ENCODE peak calls at places on chromosomes 4 and X, in seven cellular contexts. One of them, this sample, is unnamed.

GRCh38 chrX:41779058-41779564 is 55.1 kb downstream of the GPR82 start:
- DNase-seq in pancreas: no peak
- DNase-seq in PC-9: peak; percentile 15
- DNase-seq in GM23338: no peak
- DNase-seq in gastrocnemius medialis: no peak
- DNase-seq in lower lobe of right lung: no peak
- DNase-seq in upper lobe of left lung: no peak
- DNase-seq in this sample: no peak

GRCh38 chr4:55087016-55087929 is 38.1 kb downstream of the KDR start:
- DNase-seq in lower lobe of right lung: no peak
- DNase-seq in upper lobe of left lung: no peak
- DNase-seq in pancreas: no peak
- DNase-seq in GM23338: peak; percentile 20
- DNase-seq in PC-9: no peak
- DNase-seq in gastrocnemius medialis: no peak
- DNase-seq in this sample: no peak

GRCh38 chrX:155216940-155217450 is 735 bp downstream of the VBP1 start:
- DNase-seq in pancreas: no peak
- DNase-seq in PC-9: no peak
- DNase-seq in gastrocnemius medialis: no peak
- DNase-seq in lower lobe of right lung: no peak
- DNase-seq in GM23338: peak; percentile 16
- DNase-seq in upper lobe of left lung: no peak
- DNase-seq in this sample: no peak

GRCh38 chr4:116400480-116400879 is 684.9 kb downstream of the TRAM1L1 start:
- DNase-seq in PC-9: no peak
- DNase-seq in gastrocnemius medialis: no peak
- DNase-seq in upper lobe of left lung: no peak
- DNase-seq in lower lobe of right lung: no peak
- DNase-seq in pancreas: no peak
- DNase-seq in GM23338: no peak
- DNase-seq in this sample: no peak

GRCh38 chr4:153081181-153081580 is 123.1 kb upstream of the TRIM2 start:
- DNase-seq in GM23338: no peak
- DNase-seq in upper lobe of left lung: no peak
- DNase-seq in PC-9: no peak
- DNase-seq in gastrocnemius medialis: no peak
- DNase-seq in lower lobe of right lung: no peak
- DNase-seq in pancreas: no peak
- DNase-seq in this sample: no peak

GRCh38 chr4:147381749-147382148 is 99.1 kb upstream of the EDNRA start:
- DNase-seq in lower lobe of right lung: no peak
- DNase-seq in gastrocnemius medialis: no peak
- DNase-seq in pancreas: no peak
- DNase-seq in PC-9: no peak
- DNase-seq in upper lobe of left lung: no peak
- DNase-seq in GM23338: no peak
- DNase-seq in this sample: no peak

GRCh38 chr4:83219344-83219990 is 65.1 kb downstream of the COQ2 start:
- DNase-seq in lower lobe of right lung: peak; percentile 57
- DNase-seq in PC-9: no peak
- DNase-seq in upper lobe of left lung: peak; percentile 28
- DNase-seq in pancreas: no peak
- DNase-seq in GM23338: no peak
- DNase-seq in gastrocnemius medialis: no peak
- DNase-seq in this sample: peak; percentile 33

GRCh38 chr4:17721496-17722360 is 59.7 kb downstream of the FAM184B start:
- DNase-seq in lower lobe of right lung: no peak
- DNase-seq in PC-9: no peak
- DNase-seq in gastrocnemius medialis: no peak
- DNase-seq in GM23338: no peak
- DNase-seq in upper lobe of left lung: no peak
- DNase-seq in pancreas: no peak
- DNase-seq in this sample: no peak

GRCh38 chrX:24879679-24880078 is 136.1 kb downstream of the ARX start:
- DNase-seq in lower lobe of right lung: no peak
- DNase-seq in GM23338: no peak
- DNase-seq in pancreas: no peak
- DNase-seq in PC-9: no peak
- DNase-seq in gastrocnemius medialis: no peak
- DNase-seq in upper lobe of left lung: no peak
- DNase-seq in this sample: no peak

GRCh38 chrX:24876782-24877315 is 138.9 kb downstream of the ARX start:
- DNase-seq in lower lobe of right lung: no peak
- DNase-seq in PC-9: no peak
- DNase-seq in GM23338: no peak
- DNase-seq in pancreas: no peak
- DNase-seq in gastrocnemius medialis: no peak
- DNase-seq in upper lobe of left lung: no peak
- DNase-seq in this sample: no peak

GRCh38 chrX:24877854-24878650 is 137.7 kb downstream of the ARX start:
- DNase-seq in GM23338: no peak
- DNase-seq in PC-9: no peak
- DNase-seq in upper lobe of left lung: no peak
- DNase-seq in gastrocnemius medialis: no peak
- DNase-seq in lower lobe of right lung: no peak
- DNase-seq in pancreas: no peak
- DNase-seq in this sample: no peak

GRCh38 chrX:24870143-24870542 is 145.6 kb downstream of the ARX start:
- DNase-seq in pancreas: no peak
- DNase-seq in PC-9: peak; percentile 29
- DNase-seq in upper lobe of left lung: no peak
- DNase-seq in lower lobe of right lung: no peak
- DNase-seq in GM23338: no peak
- DNase-seq in gastrocnemius medialis: no peak
- DNase-seq in this sample: no peak

DNA sequence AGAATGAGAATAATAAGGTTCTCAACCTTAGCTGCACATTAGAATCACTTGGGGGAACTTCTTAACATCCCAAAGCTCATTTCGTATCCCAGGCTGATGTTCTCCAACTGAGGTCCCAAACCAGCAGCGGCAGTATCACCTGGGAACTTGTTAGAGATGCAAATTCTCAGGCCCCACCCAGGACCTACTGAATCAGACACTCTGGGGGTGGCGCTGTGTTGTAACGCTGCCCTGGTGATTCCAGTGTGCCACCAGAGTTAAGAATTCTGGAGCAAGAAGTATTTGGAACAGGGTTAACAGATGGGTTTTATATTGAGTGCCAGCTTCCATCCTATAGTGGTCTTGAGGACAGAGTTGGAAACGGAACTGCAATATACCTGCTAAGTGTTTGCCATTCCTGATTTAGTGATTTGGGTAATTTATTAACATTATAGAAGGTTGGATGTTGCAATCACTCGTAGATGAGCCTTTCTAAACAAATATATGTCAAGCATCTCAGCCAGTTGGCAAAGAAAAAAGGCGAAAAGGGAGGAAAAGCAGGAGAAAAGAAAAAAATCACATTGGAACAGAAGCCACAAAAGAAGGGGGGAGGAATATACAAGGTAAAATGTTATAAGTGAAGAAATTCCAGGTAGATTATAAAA is 141.0 kb downstream of the ARX start:
- DNase-seq in GM23338: peak; percentile 52
- DNase-seq in lower lobe of right lung: no peak
- DNase-seq in gastrocnemius medialis: no peak
- DNase-seq in pancreas: no peak
- DNase-seq in PC-9: no peak
- DNase-seq in upper lobe of left lung: no peak
- DNase-seq in this sample: no peak
- H3K4me1 ChIP-seq in GM23338: peaks cover 5% of the 10 kb centered on the region
- H3K4me1 ChIP-seq in lower lobe of right lung: no peaks in the 10 kb centered on the region
- H3K4me1 ChIP-seq in gastrocnemius medialis: no peaks in the 10 kb centered on the region
- H3K4me1 ChIP-seq in pancreas: no peaks in the 10 kb centered on the region
- H3K4me1 ChIP-seq in PC-9: no peaks in the 10 kb centered on the region
- H3K4me1 ChIP-seq in upper lobe of left lung: no peaks in the 10 kb centered on the region
- H3K4me1 ChIP-seq in this sample: no peaks in the 10 kb centered on the region

GRCh38 chrX:145190801-145191389 is 56.4 kb upstream of the SPANXN1 start:
- DNase-seq in GM23338: peak; percentile 1
- DNase-seq in gastrocnemius medialis: no peak
- DNase-seq in pancreas: no peak
- DNase-seq in lower lobe of right lung: no peak
- DNase-seq in PC-9: no peak
- DNase-seq in upper lobe of left lung: no peak
- DNase-seq in this sample: no peak
- TF ChIP-seq CTCF in GM23338: no peak
- TF ChIP-seq CTCF in gastrocnemius medialis: no peak
- TF ChIP-seq CTCF in pancreas: no peak
- TF ChIP-seq CTCF in lower lobe of right lung: peak; percentile 17
- TF ChIP-seq CTCF in PC-9: peak; percentile 74
- TF ChIP-seq CTCF in upper lobe of left lung: no peak
- TF ChIP-seq CTCF in this sample: peak; percentile 14

GRCh38 chrX:148552775-148553174 is 52.4 kb downstream of the AFF2 start:
- DNase-seq in upper lobe of left lung: no peak
- DNase-seq in lower lobe of right lung: no peak
- DNase-seq in GM23338: peak; percentile 39
- DNase-seq in gastrocnemius medialis: no peak
- DNase-seq in pancreas: no peak
- DNase-seq in PC-9: no peak
- DNase-seq in this sample: no peak
- H3K4me1 ChIP-seq in upper lobe of left lung: no peaks in the 10 kb centered on the region
- H3K4me1 ChIP-seq in lower lobe of right lung: no peaks in the 10 kb centered on the region
- H3K4me1 ChIP-seq in GM23338: no peaks in the 10 kb centered on the region
- H3K4me1 ChIP-seq in gastrocnemius medialis: no peaks in the 10 kb centered on the region
- H3K4me1 ChIP-seq in pancreas: no peaks in the 10 kb centered on the region
- H3K4me1 ChIP-seq in PC-9: no peaks in the 10 kb centered on the region
- H3K4me1 ChIP-seq in this sample: no peaks in the 10 kb centered on the region

DNA sequence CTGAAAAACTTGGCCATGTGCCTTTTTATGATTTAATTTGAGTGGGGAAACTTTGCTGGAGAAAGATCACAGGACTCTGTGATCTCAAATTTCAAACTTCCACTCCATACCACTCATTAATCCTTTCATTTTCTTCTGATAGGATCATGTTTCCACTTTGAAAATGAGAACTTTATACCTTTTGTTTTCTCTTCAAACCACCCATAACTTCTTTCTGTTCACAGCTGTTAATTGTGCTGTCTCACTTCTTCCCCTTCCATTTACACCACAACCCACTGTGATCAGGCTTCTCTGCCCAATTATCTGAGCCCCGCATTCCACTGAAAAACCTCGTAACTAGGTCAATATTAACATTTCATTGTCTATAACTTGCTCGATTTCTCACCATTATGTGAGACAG is 47.0 kb upstream of the ARSJ start:
- DNase-seq in GM23338: no peak
- DNase-seq in pancreas: no peak
- DNase-seq in gastrocnemius medialis: no peak
- DNase-seq in upper lobe of left lung: no peak
- DNase-seq in PC-9: no peak
- DNase-seq in lower lobe of right lung: no peak
- DNase-seq in this sample: no peak
- TF ChIP-seq CTCF in GM23338: no peak
- TF ChIP-seq CTCF in pancreas: no peak
- TF ChIP-seq CTCF in gastrocnemius medialis: no peak
- TF ChIP-seq CTCF in upper lobe of left lung: no peak
- TF ChIP-seq CTCF in PC-9: no peak
- TF ChIP-seq CTCF in lower lobe of right lung: no peak
- TF ChIP-seq CTCF in this sample: no peak

GRCh38 chrX:65726708-65727107 is 59.3 kb downstream of the MSN start:
- DNase-seq in gastrocnemius medialis: no peak
- DNase-seq in lower lobe of right lung: no peak
- DNase-seq in upper lobe of left lung: no peak
- DNase-seq in PC-9: no peak
- DNase-seq in pancreas: no peak
- DNase-seq in GM23338: peak; percentile 17
- DNase-seq in this sample: no peak
- H3K4me1 ChIP-seq in gastrocnemius medialis: peaks cover 5% of the 10 kb centered on the region
- H3K4me1 ChIP-seq in lower lobe of right lung: peaks cover 22% of the 10 kb centered on the region
- H3K4me1 ChIP-seq in upper lobe of left lung: peaks cover 9% of the 10 kb centered on the region
- H3K4me1 ChIP-seq in PC-9: no peaks in the 10 kb centered on the region
- H3K4me1 ChIP-seq in pancreas: no peaks in the 10 kb centered on the region
- H3K4me1 ChIP-seq in GM23338: no peaks in the 10 kb centered on the region
- H3K4me1 ChIP-seq in this sample: no peaks in the 10 kb centered on the region

GRCh38 chrX:25968920-25969319 is 169.2 kb upstream of the MAGEB18 start:
- DNase-seq in upper lobe of left lung: no peak
- DNase-seq in GM23338: peak; percentile 76
- DNase-seq in gastrocnemius medialis: no peak
- DNase-seq in lower lobe of right lung: no peak
- DNase-seq in pancreas: no peak
- DNase-seq in PC-9: peak; percentile 1
- DNase-seq in this sample: no peak
- TF ChIP-seq CTCF in upper lobe of left lung: no peak
- TF ChIP-seq CTCF in GM23338: peak; percentile 85
- TF ChIP-seq CTCF in gastrocnemius medialis: no peak
- TF ChIP-seq CTCF in lower lobe of right lung: no peak
- TF ChIP-seq CTCF in pancreas: peak; percentile 14
- TF ChIP-seq CTCF in PC-9: peak; percentile 54
- TF ChIP-seq CTCF in this sample: no peak

This sample was measured in uterus.